ENCODE peak calls at places on chromosomes 1 and 21, in four cellular contexts. P, A, I and B are unnamed samples. For H3K9me3 and H3K36me3, the result is how much of the 10 kb centered on the place peaks cover.

GRCh38 chr1:51535006-51535592 is 16.0 kb upstream of the EPS15 start:
- DNase-seq in P (peak), A (peak), I (no peak), B (peak)

GRCh38 chr1:245465666-245466065 is 310.9 kb downstream of the KIF26B start:
- DNase-seq in P (no peak), A (no peak), I (no peak), B (no peak)

GRCh38 chr1:179234863-179235262 is 5.4 kb upstream of the ABL2 start:
- DNase-seq in P (no peak), A (no peak), I (no peak), B (no peak)

GRCh38 chr21:35882791-35883240 is 177.5 kb downstream of the SETD4 start:
- DNase-seq in P (peak), A (no peak), I (no peak), B (no peak)

GRCh38 chr1:55304306-55304705 is 89.1 kb upstream of the USP24 start:
- DNase-seq in P (no peak), A (no peak), I (no peak), B (no peak)

GRCh38 chr1:105073660-105074059 is 1324.0 kb downstream of the AMY1C start:
- DNase-seq in P (no peak), A (no peak), I (no peak), B (no peak)

GRCh38 chr1:197024460-197024859 is 42.6 kb downstream of the F13B start:
- DNase-seq in P (no peak), A (no peak), I (no peak), B (no peak)

GRCh38 chr1:17539526-17540254 is at the start of gene ARHGEF10L:
- DNase-seq in P (peak), A (no peak), I (peak), B (no peak)

GRCh38 chr1:181656491-181656890 is 173.2 kb downstream of the CACNA1E start:
- DNase-seq in P (no peak), A (no peak), I (no peak), B (no peak)

GRCh38 chr1:107991371-107992066 is 26.5 kb upstream of the VAV3 start:
- DNase-seq in P (no peak), A (no peak), I (no peak), B (no peak)

GRCh38 chr1:97906567-97907228 is 14.1 kb downstream of the DPYD start:
- DNase-seq in P (no peak), A (peak), I (no peak), B (peak)

GRCh38 chr1:217495249-217495648 is 135.6 kb downstream of the GPATCH2 start:
- DNase-seq in P (no peak), A (no peak), I (no peak), B (no peak)

GRCh38 chr1:232385221-232385620 is 244.7 kb downstream of the SIPA1L2 start:
- DNase-seq in P (no peak), A (no peak), I (no peak), B (no peak)

GRCh38 chr21:45220106-45220505 is 67.6 kb downstream of the POFUT2 start:
- DNase-seq in P (peak), A (no peak), I (no peak), B (no peak)

GRCh38 chr1:23548704-23549143 is 10.6 kb downstream of the ID3 start:
- DNase-seq in P (peak), A (no peak), I (peak), B (no peak)

DNA sequence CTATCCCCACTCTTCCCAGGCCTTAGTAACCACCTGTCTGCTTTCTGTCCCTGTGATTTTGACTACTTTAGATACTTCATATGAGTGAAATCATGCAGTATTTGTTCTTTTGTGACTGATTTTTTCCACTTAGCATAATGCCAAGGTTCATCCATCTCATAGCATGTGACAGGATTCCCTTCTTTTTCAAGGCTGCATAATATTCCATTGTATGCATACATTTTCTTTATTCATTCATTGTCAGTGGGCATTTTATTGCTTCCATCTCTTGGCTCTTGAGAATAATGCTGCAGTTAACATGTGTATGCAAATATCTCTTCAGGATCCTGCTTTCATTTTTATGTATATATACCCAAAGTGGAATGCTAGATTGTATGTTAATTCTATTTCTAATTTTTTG is 56.4 kb downstream of the AGL start:
- DNase-seq in P (no peak), A (no peak), I (no peak), B (no peak)
- H3K4me3 ChIP-seq in P (no peak), A (no peak), I (no peak), B (no peak)

DNA sequence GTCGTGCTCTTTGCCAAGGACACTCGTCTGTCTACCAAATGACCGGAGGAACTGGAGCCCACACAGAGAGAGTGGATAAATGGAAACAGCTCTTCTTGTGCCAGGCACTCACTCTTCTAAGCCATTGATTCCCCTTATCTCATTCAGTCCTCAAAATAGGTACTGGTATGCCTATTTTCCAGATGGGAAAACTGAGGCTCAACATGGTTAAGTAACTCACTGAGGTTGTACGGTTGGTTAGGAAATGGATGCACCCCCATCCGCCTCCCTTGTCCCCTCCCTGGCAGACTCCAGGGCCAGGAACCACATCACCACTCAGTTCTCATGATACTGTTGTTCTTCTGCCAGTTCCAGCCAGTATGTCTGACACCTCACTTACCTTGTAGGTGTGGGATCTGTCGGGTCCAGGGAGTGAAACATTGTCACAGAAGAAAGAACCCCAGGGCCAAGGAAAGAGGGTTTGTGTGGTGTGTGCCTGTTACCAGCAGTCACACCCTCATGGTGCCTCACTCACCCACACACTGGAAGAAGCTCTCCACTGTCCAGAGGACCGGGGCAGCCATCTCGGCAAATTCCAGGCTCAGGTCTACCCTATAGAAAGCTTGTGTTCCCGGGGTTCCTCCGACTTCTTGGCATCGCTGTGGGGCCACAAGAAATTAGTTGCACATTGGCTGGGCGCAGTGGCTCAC is 58.8 kb upstream of the TARDBP start:
- DNase-seq in P (no peak), A (no peak), I (no peak), B (no peak)
- H3K9me3 ChIP-seq in P (under half), A (under half), I (under half), B (under half)

GRCh38 chr1:235461954-235462353 is 42.3 kb downstream of the B3GALNT2 start:
- DNase-seq in P (no peak), A (no peak), I (no peak), B (no peak)
- H3K36me3 ChIP-seq in P (under half), A (under half), I (under half), B (under half)

DNA sequence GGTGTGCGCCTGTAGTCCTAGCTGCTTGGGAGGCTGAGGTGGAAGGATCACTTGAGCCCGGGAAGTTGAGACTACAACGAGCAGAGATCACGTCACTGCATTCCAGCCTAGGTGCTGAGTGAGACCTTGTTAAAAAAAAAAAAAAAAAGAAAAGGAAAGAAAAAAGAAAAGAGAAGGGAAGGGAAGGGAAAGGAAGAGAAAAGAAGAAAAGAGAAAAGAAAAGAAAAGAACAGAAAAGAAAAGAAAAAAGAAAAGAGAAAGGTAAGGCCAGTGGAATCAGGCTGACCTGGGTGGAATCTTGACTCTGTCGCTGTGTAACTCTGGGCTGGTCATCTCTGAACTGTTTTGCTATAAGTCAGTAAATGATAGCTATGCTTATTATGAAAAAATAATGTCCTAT is 33.7 kb upstream of the KIRREL1 start:
- DNase-seq in P (no peak), A (no peak), I (no peak), B (no peak)
- H3K4me3 ChIP-seq in P (no peak), A (no peak), I (no peak), B (no peak)

GRCh38 chr1:79547514-79547913 is 541.0 kb upstream of the ADGRL4 start:
- DNase-seq in P (no peak), A (no peak), I (no peak), B (no peak)
- H3K9me3 ChIP-seq in P (under half), A (under half), I (under half), B (under half)

DNA sequence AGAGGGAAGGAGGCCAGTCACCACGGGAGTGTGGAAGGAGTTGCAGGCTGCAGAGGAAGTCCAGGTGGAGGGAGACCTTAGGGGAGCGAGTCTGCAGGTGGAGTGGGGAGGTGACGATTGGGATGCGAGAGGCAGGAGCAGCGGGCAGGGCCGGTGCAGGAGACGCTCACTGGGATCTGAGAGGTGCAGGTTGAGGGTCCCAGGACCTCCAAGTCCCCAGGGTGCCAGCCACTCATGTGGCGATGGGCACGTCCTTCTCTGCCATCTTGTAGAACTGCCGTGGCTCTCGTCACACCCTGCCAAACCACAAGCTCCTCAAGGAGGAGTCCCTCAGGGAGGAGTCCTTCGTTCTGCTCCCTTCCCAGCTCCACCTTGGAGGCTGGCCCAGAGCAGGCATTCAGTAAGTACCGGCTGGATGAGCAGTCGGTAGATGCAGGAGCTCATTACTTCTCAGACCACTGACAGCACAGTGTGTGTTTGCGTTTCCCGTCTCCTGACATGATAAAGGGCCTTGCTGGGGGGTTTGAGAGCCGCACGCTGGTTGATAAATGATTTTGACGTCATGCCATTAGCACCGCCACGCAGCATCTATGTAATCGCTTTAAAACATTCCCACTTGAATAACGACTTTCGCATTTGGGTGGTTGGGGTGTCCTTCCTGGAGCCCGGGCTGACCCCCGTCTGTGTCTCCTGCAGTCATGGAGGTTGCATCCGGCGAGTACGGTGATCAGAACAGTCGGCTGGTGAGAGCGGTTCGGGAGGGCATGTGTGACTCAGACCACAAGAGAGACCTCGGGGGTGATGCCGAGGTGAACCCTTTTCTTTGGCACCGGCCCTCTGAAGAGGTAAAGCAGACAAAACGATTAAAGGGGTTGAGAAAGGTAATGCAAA is 27.8 kb downstream of the TFF3 start:
- DNase-seq in P (no peak), A (no peak), I (no peak), B (no peak)
- H3K36me3 ChIP-seq in P (under half), A (under half), I (under half), B (under half)

GRCh38 chr1:209580577-209580976 is 2.9 kb upstream of the CAMK1G start:
- DNase-seq in P (no peak), A (no peak), I (no peak), B (no peak)

GRCh38 chr1:209585672-209586071 is 2.2 kb downstream of the CAMK1G start:
- DNase-seq in P (peak), A (peak), I (peak), B (peak)

GRCh38 chr1:209585197-209585596 is 1.7 kb downstream of the CAMK1G start:
- DNase-seq in P (no peak), A (no peak), I (no peak), B (no peak)

GRCh38 chr1:209584186-209584776 is 767 bp downstream of the CAMK1G start:
- DNase-seq in P (no peak), A (no peak), I (no peak), B (no peak)

GRCh38 chr1:209583408-209583807 is at the start of gene CAMK1G:
- DNase-seq in P (no peak), A (no peak), I (no peak), B (no peak)
- H3K4me3 ChIP-seq in P (no peak), A (no peak), I (peak), B (no peak)

GRCh38 chr21:21666689-21667088 is 668.5 kb downstream of the NCAM2 start:
- DNase-seq in P (no peak), A (no peak), I (no peak), B (no peak)
- H3K9me3 ChIP-seq in P (under half), A (under half), I (under half), B (under half)

GRCh38 chr1:202157945-202158344 is 2.5 kb downstream of the PTPN7 start:
- DNase-seq in P (no peak), A (no peak), I (no peak), B (no peak)
- H3K36me3 ChIP-seq in P (under half), A (under half), I (under half), B (under half)

DNA sequence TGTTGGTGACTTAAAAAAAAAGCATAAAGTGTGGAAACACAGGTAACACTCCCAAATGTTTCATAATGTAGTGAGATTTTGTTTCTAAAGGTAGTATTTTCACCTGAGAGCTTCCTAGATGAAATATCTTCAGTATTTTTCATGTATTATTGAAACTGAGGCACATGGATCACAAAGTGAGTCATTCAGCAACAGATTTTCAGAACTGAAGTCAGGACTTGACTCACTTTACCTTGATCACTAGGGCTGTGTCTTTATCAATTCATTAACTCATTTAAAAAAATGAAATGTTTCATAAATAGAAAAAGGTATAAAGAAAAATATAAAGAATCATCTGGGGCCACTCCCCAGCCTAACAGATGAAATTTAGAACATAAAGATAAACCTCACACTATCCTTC is 66.5 kb upstream of the RCC1 start:
- DNase-seq in P (no peak), A (no peak), I (no peak), B (no peak)
- H3K4me3 ChIP-seq in P (no peak), A (no peak), I (no peak), B (no peak)